ENCODE peak calls at places on chromosomes 13 and 19, in four cellular contexts. A, C, F and M are unnamed samples.

GRCh38 chr19:33876619-33877018 is 79.9 kb downstream of the KCTD15 start:
- DNase-seq in A (no peak), C (no peak), F (no peak), M (no peak)

GRCh38 chr13:73842621-73843020 is 291.6 kb downstream of the KLF12 start:
- DNase-seq in A (no peak), C (no peak), F (no peak), M (no peak)

GRCh38 chr13:44212633-44213387 is 160.8 kb upstream of the SERP2 start:
- DNase-seq in A (peak; percentile 71), C (peak; percentile 84), F (no peak), M (no peak)

GRCh38 chr19:35154535-35155406 is at the start of gene FXYD5:
- DNase-seq in A (peak; percentile 86), C (peak; percentile 76), F (peak; percentile 55), M (peak; percentile 87)

GRCh38 chr19:30226464-30227070 is 145.6 kb upstream of the ZNF536 start:
- DNase-seq in A (no peak), C (peak; percentile 43), F (peak; percentile 10), M (no peak)

GRCh38 chr19:55858401-55858800 is 22.1 kb downstream of the NLRP4 start:
- DNase-seq in A (no peak), C (no peak), F (no peak), M (no peak)

GRCh38 chr13:113786262-113786841 is 27.3 kb downstream of the TMEM255B start:
- DNase-seq in A (peak; percentile 37), C (peak; percentile 40), F (no peak), M (no peak)

GRCh38 chr19:16889429-16889882 is 657 bp downstream of the F2RL3 start:
- DNase-seq in A (no peak), C (no peak), F (no peak), M (peak; percentile 85)

GRCh38 chr13:45149964-45150363 is 29.7 kb downstream of the GTF2F2 start:
- DNase-seq in A (no peak), C (peak; percentile 20), F (no peak), M (no peak)

GRCh38 chr13:23828866-23829265 is 60.3 kb downstream of the MIPEP start:
- DNase-seq in A (peak; percentile 22), C (peak; percentile 71), F (no peak), M (no peak)

GRCh38 chr19:34134190-34135032 is 37.9 kb upstream of the LSM14A start:
- DNase-seq in A (peak; percentile 87), C (peak; percentile 71), F (peak; percentile 93), M (peak; percentile 90)

GRCh38 chr13:93708323-93709075 is 481.9 kb downstream of the GPC6 start:
- DNase-seq in A (peak; percentile 43), C (no peak), F (no peak), M (no peak)

GRCh38 chr13:43877788-43878187 is 1.8 kb downstream of the CCDC122 start:
- DNase-seq in A (no peak), C (peak; percentile 54), F (no peak), M (no peak)

GRCh38 chr13:48448285-48448962 is 35.5 kb upstream of the LPAR6 start:
- DNase-seq in A (no peak), C (no peak), F (no peak), M (no peak)

GRCh38 chr13:112635323-112635722 is 47.4 kb upstream of the TUBGCP3 start:
- DNase-seq in A (no peak), C (no peak), F (no peak), M (no peak)

GRCh38 chr19:18991050-18991449 is 42.3 kb downstream of the SUGP2 start:
- DNase-seq in A (no peak), C (no peak), F (no peak), M (no peak)

GRCh38 chr13:68996671-68997030 is 1111.0 kb upstream of the ATXN8OS start:
- DNase-seq in A (no peak), C (no peak), F (no peak), M (no peak)

GRCh38 chr19:56639217-56639616 is 3.7 kb upstream of the SMIM17 start:
- DNase-seq in A (peak; percentile 5), C (no peak), F (no peak), M (no peak)

GRCh38 chr19:7766535-7766934 is 3.5 kb downstream of the CLEC4M start:
- DNase-seq in A (no peak), C (no peak), F (no peak), M (no peak)

GRCh38 chr19:33872445-33873320 is 76.0 kb downstream of the KCTD15 start:
- DNase-seq in A (no peak), C (no peak), F (no peak), M (no peak)

GRCh38 chr13:102400619-102401125 is 1.2 kb downstream of the FGF14 start:
- DNase-seq in A (no peak), C (no peak), F (peak; percentile 45), M (no peak)

GRCh38 chr19:47417107-47417745 is 2.1 kb downstream of the MEIS3 start:
- DNase-seq in A (no peak), C (no peak), F (no peak), M (no peak)
- H3K4me3 ChIP-seq in A (no peak overlapping the region), C (peak overlapping the region; percentile 80), F (no peak overlapping the region), M (no peak overlapping the region)

GRCh38 chr19:3367572-3368440 is 1.4 kb downstream of the NFIC start:
- DNase-seq in A (no peak), C (no peak), F (peak; percentile 44), M (no peak)

GRCh38 chr19:3368848-3369336 is 2.5 kb downstream of the NFIC start:
- DNase-seq in A (peak; percentile 59), C (peak; percentile 61), F (no peak), M (no peak)

GRCh38 chr19:3366761-3367571 is 583 bp downstream of the NFIC start:
- DNase-seq in A (no peak), C (no peak), F (peak; percentile 76), M (peak; percentile 48)

GRCh38 chr19:3369337-3370213 is 3.2 kb downstream of the NFIC start:
- DNase-seq in A (no peak), C (peak; percentile 73), F (peak; percentile 80), M (peak; percentile 73)

DNA sequence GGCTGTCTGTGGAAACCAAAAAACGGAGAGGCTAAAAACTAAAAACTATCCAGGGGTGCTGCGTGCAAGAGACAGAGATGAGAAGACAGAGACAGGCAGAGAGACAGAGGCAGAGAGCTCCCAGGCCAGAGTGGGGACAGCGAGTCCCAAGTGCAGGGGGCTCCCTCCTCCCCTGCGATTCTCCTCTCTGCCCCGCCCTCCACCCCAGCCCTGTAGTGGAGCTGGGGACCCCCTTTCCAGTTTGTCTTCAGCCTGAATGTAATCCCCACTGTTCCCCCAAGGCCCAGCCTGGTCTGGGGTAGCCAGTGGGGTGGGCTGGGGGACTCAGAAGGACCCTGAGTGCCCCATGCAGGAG is 2.0 kb downstream of the NFIC start:
- DNase-seq in A (no peak), C (no peak), F (no peak), M (no peak)
- H3K4me3 ChIP-seq in A (peak overlapping the region; percentile 80), C (peak overlapping the region; percentile 86), F (no peak overlapping the region), M (peak overlapping the region; percentile 63)

GRCh38 chr13:33787051-33787591 is 30.8 kb upstream of the RFC3 start:
- DNase-seq in A (peak; percentile 4), C (peak; percentile 8), F (no peak), M (peak; percentile 50)
- H3K4me3 ChIP-seq in A (no peak overlapping the region), C (peak overlapping the region; percentile 40), F (no peak overlapping the region), M (peak overlapping the region; percentile 50)

GRCh38 chr13:27621366-27622101 is at the start of gene POLR1D:
- DNase-seq in A (peak; percentile 75), C (peak; percentile 60), F (peak; percentile 93), M (peak; percentile 72)

GRCh38 chr13:27622102-27622820 is 569 bp downstream of the POLR1D start:
- DNase-seq in A (peak; percentile 24), C (peak; percentile 12), F (peak; percentile 34), M (no peak)

GRCh38 chr13:27625839-27626238 is 4.1 kb downstream of the POLR1D start:
- DNase-seq in A (no peak), C (no peak), F (no peak), M (no peak)

GRCh38 chr13:27622881-27623280 is 1.2 kb downstream of the POLR1D start:
- DNase-seq in A (no peak), C (peak; percentile 8), F (no peak), M (no peak)

GRCh38 chr13:27624071-27624470 is 2.4 kb downstream of the POLR1D start:
- DNase-seq in A (no peak), C (no peak), F (peak; percentile 63), M (no peak)
- H3K4me3 ChIP-seq in A (no peak overlapping the region), C (no peak overlapping the region), F (no peak overlapping the region), M (no peak overlapping the region)

DNA sequence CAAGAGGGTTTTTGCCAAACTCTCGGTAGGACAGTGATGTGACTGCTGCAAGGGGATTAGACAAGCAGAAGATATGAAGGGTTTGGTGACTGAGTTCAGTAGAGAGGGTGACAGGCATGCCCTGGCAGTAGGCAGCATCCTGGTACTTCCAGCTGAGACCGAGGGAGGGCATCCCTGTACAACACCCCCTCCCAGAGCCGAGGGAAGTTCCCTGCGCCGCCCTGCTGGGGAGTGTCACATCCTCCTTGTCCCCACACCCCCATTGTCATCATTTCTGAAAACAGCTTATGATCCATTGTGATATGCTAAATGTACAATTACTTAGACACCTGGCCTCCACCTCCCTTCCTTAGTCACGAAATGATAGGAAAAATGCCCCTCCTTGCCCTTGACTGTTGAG is 14.6 kb downstream of the ZNF544 start:
- DNase-seq in A (no peak), C (no peak), F (no peak), M (no peak)
- H3K4me3 ChIP-seq in A (no peak overlapping the region), C (no peak overlapping the region), F (no peak overlapping the region), M (no peak overlapping the region)

DNA sequence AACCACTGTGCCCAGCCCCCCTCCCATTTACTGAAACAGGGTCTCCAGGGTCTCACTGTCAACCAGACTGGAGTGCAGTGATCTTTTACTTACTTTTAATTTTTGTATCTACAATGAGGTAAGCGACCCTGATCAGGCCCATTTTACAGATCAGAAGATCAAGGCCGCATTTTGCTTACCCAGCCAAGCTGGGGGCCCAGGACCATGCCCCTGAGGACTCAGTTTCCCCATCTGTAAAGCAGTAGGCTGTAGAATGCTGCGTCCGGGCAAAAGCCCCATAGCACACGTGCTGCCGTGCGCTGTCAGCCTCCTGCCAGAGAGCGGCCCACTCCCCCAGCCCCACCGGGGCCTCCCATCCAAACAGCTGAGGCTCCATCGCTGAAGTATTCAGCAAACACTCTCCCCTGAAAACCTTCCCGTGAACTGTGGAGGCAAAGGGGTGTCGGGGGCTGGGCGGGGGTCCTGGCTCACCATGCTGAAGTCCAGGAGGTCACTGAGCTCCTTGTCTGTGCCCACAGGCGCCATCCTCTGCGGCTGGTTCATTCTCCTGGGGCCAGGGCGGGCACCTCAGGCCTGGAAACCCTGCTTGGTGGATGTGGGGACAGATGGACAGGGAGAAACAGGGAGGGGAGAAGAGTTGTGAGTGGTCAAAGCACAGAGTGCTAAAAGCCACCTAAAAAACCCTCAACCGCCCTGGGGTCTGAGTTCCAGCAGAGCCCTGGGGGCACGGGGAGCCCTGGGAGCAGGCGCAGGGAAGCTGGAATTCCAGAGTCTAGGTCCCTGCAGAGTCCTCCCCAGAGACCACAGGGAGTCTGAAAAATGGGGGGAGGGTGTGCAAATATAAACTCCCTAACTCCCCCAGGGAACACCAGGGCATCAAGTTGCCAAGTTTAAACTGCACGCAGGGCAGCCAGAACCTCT is 2.4 kb downstream of the TCF3 start:
- DNase-seq in A (no peak), C (no peak), F (no peak), M (no peak)
- H3K4me3 ChIP-seq in A (peak overlapping the region; percentile 64), C (peak overlapping the region; percentile 71), F (no peak overlapping the region), M (no peak overlapping the region)

GRCh38 chr19:45103200-45103624 is 10.2 kb downstream of the PPP1R37 start:
- DNase-seq in A (peak; percentile 43), C (no peak), F (peak; percentile 33), M (no peak)
- H3K4me3 ChIP-seq in A (no peak overlapping the region), C (no peak overlapping the region), F (no peak overlapping the region), M (no peak overlapping the region)

DNA sequence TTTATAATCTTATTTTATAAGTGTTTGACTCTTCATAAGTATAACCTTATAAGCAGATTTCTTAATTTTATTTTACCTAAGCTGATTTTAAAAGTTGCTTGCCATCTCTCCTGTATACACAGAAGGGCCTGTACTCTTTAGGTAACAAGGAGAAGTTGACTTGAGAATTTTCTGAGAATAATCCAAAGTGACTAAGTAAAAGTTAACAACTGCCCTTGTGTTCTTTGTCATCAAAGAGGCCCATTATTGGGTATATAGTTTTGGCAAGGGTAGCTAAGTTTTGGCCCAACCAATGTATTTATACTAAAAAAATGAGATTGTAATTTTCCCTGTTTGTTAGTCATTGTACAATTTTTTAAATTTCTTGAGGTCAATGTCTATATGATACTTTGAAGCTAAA is 3.2 kb downstream of the LCP1 start:
- DNase-seq in A (no peak), C (no peak), F (no peak), M (no peak)
- H3K4me3 ChIP-seq in A (no peak overlapping the region), C (no peak overlapping the region), F (no peak overlapping the region), M (no peak overlapping the region)